ENCODE peak calls at places on chromosomes 1 and 21, in six cellular contexts. Q, D, G, E, H and P are unnamed samples.

GRCh38 chr1:206729050-206729449 is 41.5 kb upstream of the IL19 start:
- DNase-seq in Q (no peak), D (no peak), G (no peak), E (no peak), H (no peak), P (no peak)

GRCh38 chr1:67110352-67110751 is 24.4 kb downstream of the C1orf141 start:
- DNase-seq in Q (no peak), D (no peak), G (no peak), E (no peak), H (no peak), P (no peak)

GRCh38 chr1:38173157-38173831 is 126.7 kb upstream of the POU3F1 start:
- DNase-seq in Q (no peak), D (no peak), G (no peak), E (no peak), H (no peak), P (no peak)

GRCh38 chr1:39524171-39524570 is 32.7 kb downstream of the BMP8A start:
- DNase-seq in Q (no peak), D (no peak), G (no peak), E (no peak), H (no peak), P (no peak)

GRCh38 chr1:46412853-46413595 is 18.9 kb downstream of the FAAH start:
- DNase-seq in Q (no peak), D (no peak), G (no peak), E (no peak), H (no peak), P (peak; percentile 15)

GRCh38 chr1:59979551-59980070 is 53.0 kb upstream of the CYP2J2 start:
- DNase-seq in Q (no peak), D (no peak), G (no peak), E (no peak), H (peak; percentile 45), P (no peak)

GRCh38 chr1:45971922-45972321 is 160.5 kb downstream of the PIK3R3 start:
- DNase-seq in Q (no peak), D (no peak), G (no peak), E (no peak), H (no peak), P (no peak)

GRCh38 chr1:191757003-191757402 is 401.3 kb upstream of the RGS18 start:
- DNase-seq in Q (no peak), D (no peak), G (no peak), E (no peak), H (no peak), P (no peak)

GRCh38 chr1:56120021-56120420 is 459.3 kb downstream of the PLPP3 start:
- DNase-seq in Q (no peak), D (no peak), G (peak; percentile 20), E (no peak), H (no peak), P (no peak)

GRCh38 chr21:38766987-38767722 is 38.6 kb upstream of the ETS2 start:
- DNase-seq in Q (no peak), D (no peak), G (peak; percentile 51), E (no peak), H (no peak), P (no peak)

GRCh38 chr21:44059710-44060109 is 47.5 kb upstream of the PWP2 start:
- DNase-seq in Q (no peak), D (no peak), G (no peak), E (no peak), H (no peak), P (no peak)

GRCh38 chr21:36773111-36773510 is 74.2 kb downstream of the SIM2 start:
- DNase-seq in Q (peak; percentile 91), D (peak; percentile 80), G (peak; percentile 38), E (no peak), H (no peak), P (no peak)

GRCh38 chr1:36729289-36729688 is 246.6 kb upstream of the CSF3R start:
- DNase-seq in Q (no peak), D (no peak), G (no peak), E (no peak), H (no peak), P (no peak)

GRCh38 chr1:224933584-224933983 is 4.1 kb downstream of the DNAH14 start:
- DNase-seq in Q (no peak), D (no peak), G (no peak), E (no peak), H (no peak), P (no peak)

GRCh38 chr1:9028921-9029715 is 2.9 kb upstream of the SLC2A7 start:
- DNase-seq in Q (no peak), D (no peak), G (peak; percentile 60), E (no peak), H (no peak), P (peak; percentile 50)

GRCh38 chr21:38771536-38771935 is 34.2 kb upstream of the ETS2 start:
- DNase-seq in Q (no peak), D (no peak), G (no peak), E (no peak), H (no peak), P (no peak)

GRCh38 chr1:243390315-243390875 is 134.6 kb downstream of the SDCCAG8 start:
- DNase-seq in Q (no peak), D (no peak), G (no peak), E (no peak), H (no peak), P (no peak)

GRCh38 chr1:2258996-2259395 is 30.9 kb downstream of the SKI start:
- DNase-seq in Q (no peak), D (no peak), G (no peak), E (no peak), H (no peak), P (no peak)

GRCh38 chr21:35987475-35987874 is 72.9 kb downstream of the SETD4 start:
- DNase-seq in Q (no peak), D (no peak), G (no peak), E (no peak), H (no peak), P (no peak)

GRCh38 chr1:111249960-111250359 is 22.4 kb downstream of the CHI3L2 start:
- DNase-seq in Q (no peak), D (no peak), G (no peak), E (no peak), H (no peak), P (no peak)

GRCh38 chr1:112265946-112266345 is 130.1 kb upstream of the CTTNBP2NL start:
- DNase-seq in Q (no peak), D (no peak), G (peak; percentile 38), E (no peak), H (no peak), P (no peak)

GRCh38 chr1:918843-919242 is 4.9 kb upstream of the SAMD11 start:
- DNase-seq in Q (peak; percentile 5), D (no peak), G (no peak), E (no peak), H (no peak), P (no peak)

GRCh38 chr1:201902198-201902597 is 13.5 kb downstream of the SHISA4 start:
- DNase-seq in Q (no peak), D (no peak), G (peak; percentile 52), E (peak; percentile 53), H (no peak), P (peak; percentile 32)

GRCh38 chr21:25889996-25890395 is 155.2 kb downstream of the GABPA start:
- DNase-seq in Q (no peak), D (no peak), G (no peak), E (no peak), H (no peak), P (no peak)

GRCh38 chr1:25003457-25004190 is 73.5 kb upstream of the RUNX3 start:
- DNase-seq in Q (no peak), D (no peak), G (peak; percentile 43), E (no peak), H (no peak), P (peak; percentile 20)

GRCh38 chr1:235940282-235940681 is 73.6 kb upstream of the LYST start:
- DNase-seq in Q (no peak), D (no peak), G (no peak), E (no peak), H (no peak), P (no peak)

GRCh38 chr1:211734359-211734758 is 58.9 kb upstream of the NEK2 start:
- DNase-seq in Q (no peak), D (no peak), G (no peak), E (no peak), H (no peak), P (no peak)
- H3K27ac ChIP-seq in Q (no peak overlapping the region), D (no peak overlapping the region), G (no peak overlapping the region), E (no peak overlapping the region), H (no peak overlapping the region), P (no peak overlapping the region)

DNA sequence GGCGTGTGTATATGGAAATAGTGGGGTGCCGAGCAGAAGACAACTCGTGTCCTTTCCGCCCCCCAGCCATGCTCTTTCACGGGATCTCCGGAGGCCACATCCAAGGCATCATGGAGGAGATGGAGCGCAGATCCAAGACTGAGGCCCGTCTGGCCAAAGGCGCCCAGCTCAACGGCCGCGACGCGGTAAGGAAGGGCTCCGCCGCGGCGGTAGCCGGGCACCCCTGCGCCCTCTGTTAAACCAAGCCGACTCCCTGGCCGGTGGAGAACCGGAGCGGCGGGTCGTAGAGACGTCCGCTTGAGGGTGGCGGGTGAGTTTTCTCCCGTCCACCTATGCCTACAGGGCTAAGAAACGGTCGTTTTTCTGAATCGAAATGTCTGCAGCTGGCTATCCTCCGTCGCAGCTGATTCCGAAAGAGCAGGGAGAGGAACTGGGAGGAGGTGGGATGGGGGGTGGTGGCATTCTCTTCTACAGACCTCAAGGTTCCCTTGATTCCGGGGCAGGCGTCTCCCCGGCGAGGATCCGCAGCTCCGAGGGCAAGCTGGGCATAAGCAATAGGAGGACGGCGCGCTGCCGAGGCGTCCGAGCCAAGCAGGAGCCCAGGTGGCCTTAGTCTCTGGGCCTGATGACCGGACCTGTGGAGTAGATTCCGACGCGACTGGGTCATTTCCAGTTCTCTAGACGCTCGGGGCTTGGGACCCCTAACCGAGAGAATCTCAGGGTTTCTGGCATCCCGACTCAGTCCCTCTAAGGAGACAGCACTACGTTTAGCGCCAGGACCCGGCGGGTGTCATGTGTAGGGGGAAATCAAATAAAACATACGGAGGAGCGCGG is 858 bp downstream of the LHX9 start:
- DNase-seq in Q (no peak), D (no peak), G (peak; percentile 43), E (no peak), H (no peak), P (no peak)
- H3K4me1 ChIP-seq in Q (peaks cover 40% of the 10 kb centered on the region), D (peaks cover 4% of the 10 kb centered on the region), G (peaks cover 32% of the 10 kb centered on the region), E (peaks cover 25% of the 10 kb centered on the region), H (peaks cover 72% of the 10 kb centered on the region), P (peaks cover 7% of the 10 kb centered on the region)

GRCh38 chr1:19449454-19450228 is 35.7 kb downstream of the CAPZB start:
- DNase-seq in Q (no peak), D (no peak), G (no peak), E (no peak), H (no peak), P (no peak)
- H3K4me3 ChIP-seq in Q (no peak overlapping the region), D (no peak overlapping the region), G (peak overlapping the region; percentile 54), E (no peak overlapping the region), H (no peak overlapping the region), P (no peak overlapping the region)

GRCh38 chr1:203161175-203161574 is 14.5 kb downstream of the MYBPH start:
- DNase-seq in Q (no peak), D (no peak), G (no peak), E (no peak), H (no peak), P (no peak)

GRCh38 chr1:203158967-203159665 is 16.5 kb downstream of the MYBPH start:
- DNase-seq in Q (no peak), D (no peak), G (no peak), E (no peak), H (no peak), P (no peak)

GRCh38 chr1:203161703-203162102 is 13.9 kb downstream of the MYBPH start:
- DNase-seq in Q (no peak), D (no peak), G (no peak), E (no peak), H (no peak), P (no peak)

GRCh38 chr1:203158423-203158822 is 17.2 kb downstream of the MYBPH start:
- DNase-seq in Q (no peak), D (no peak), G (no peak), E (no peak), H (no peak), P (no peak)

GRCh38 chr1:203159844-203160243 is 15.8 kb downstream of the MYBPH start:
- DNase-seq in Q (no peak), D (no peak), G (no peak), E (no peak), H (no peak), P (no peak)
- H3K27ac ChIP-seq in Q (no peak overlapping the region), D (no peak overlapping the region), G (no peak overlapping the region), E (no peak overlapping the region), H (no peak overlapping the region), P (no peak overlapping the region)